ENCODE peak calls at places on chromosomes 12 and 14, in eight cellular contexts. N is SHP77, Y is GF-D8, P is H7, I is foreskin fibroblast, A is RPMI7951, X is progenitor cell of endocrine pancreas, U is AG20443. H is an unnamed sample.

GRCh38 chr12:131229426-131230339 is 276.0 kb downstream of the ADGRD1 start:
- DNase-seq in U (no peak), N (no peak), P (peak), Y (no peak), A (no peak), X (no peak), I (no peak), H (no peak)

GRCh38 chr14:59919582-59920377 is at the start of gene LRRC9:
- DNase-seq in Y (no peak), U (peak), A (peak), N (peak), I (peak), X (peak), P (peak), H (no peak)

GRCh38 chr12:115354007-115354452 is 670.1 kb upstream of the TBX3 start:
- DNase-seq in P (no peak), Y (no peak), N (no peak), X (no peak), I (peak), U (peak), A (peak), H (no peak)

GRCh38 chr14:96635850-96636249 is 133.7 kb downstream of the PAPOLA start:
- DNase-seq in U (peak), P (no peak), I (no peak), A (peak), Y (no peak), X (no peak), N (no peak), H (no peak)

GRCh38 chr14:99234982-99235491 is 37.0 kb downstream of the BCL11B start:
- DNase-seq in I (no peak), Y (no peak), N (no peak), A (no peak), X (no peak), P (peak), U (no peak), H (no peak)

GRCh38 chr12:5589055-5589454 is 157.1 kb downstream of the NTF3 start:
- DNase-seq in Y (no peak), I (no peak), P (no peak), X (no peak), A (no peak), U (no peak), N (no peak), H (no peak)

GRCh38 chr14:90620540-90621204 is 195.6 kb downstream of the TTC7B start:
- DNase-seq in P (no peak), U (no peak), Y (no peak), X (no peak), I (no peak), N (no peak), A (no peak), H (no peak)

GRCh38 chr14:94355191-94355794 is 32.2 kb upstream of the SERPINA6 start:
- DNase-seq in P (peak), X (no peak), I (peak), A (peak), U (peak), Y (peak), N (no peak), H (no peak)

GRCh38 chr14:85534435-85534834 is 4.5 kb downstream of the FLRT2 start:
- DNase-seq in Y (no peak), P (peak), X (no peak), N (no peak), I (peak), A (no peak), U (no peak), H (no peak)

GRCh38 chr12:72236071-72236705 is 36.0 kb upstream of the TRHDE start:
- DNase-seq in N (no peak), A (no peak), P (no peak), X (no peak), Y (no peak), I (peak), U (no peak), H (no peak)

GRCh38 chr14:65006251-65006721 is 19.6 kb downstream of the FNTB start:
- DNase-seq in U (no peak), P (no peak), I (no peak), X (no peak), A (peak), N (no peak), Y (no peak), H (no peak)

GRCh38 chr12:34399631-34400422 is 377.5 kb downstream of the ALG10 start:
- DNase-seq in U (peak), P (peak), A (no peak), N (no peak), I (no peak), Y (no peak), X (peak), H (no peak)

GRCh38 chr12:12466157-12466556 is 96.5 kb downstream of the DUSP16 start:
- DNase-seq in Y (no peak), U (no peak), P (no peak), N (no peak), A (no peak), I (no peak), X (no peak), H (no peak)

GRCh38 chr12:12482150-12482761 is 80.4 kb downstream of the DUSP16 start:
- DNase-seq in N (no peak), U (no peak), I (no peak), P (no peak), Y (no peak), A (no peak), X (no peak), H (no peak)

GRCh38 chr12:93783827-93784226 is 106.7 kb downstream of the CRADD start:
- DNase-seq in I (no peak), P (no peak), A (no peak), U (no peak), X (no peak), N (no peak), Y (no peak), H (no peak)

GRCh38 chr12:5524769-5525436 is 93.0 kb downstream of the NTF3 start:
- DNase-seq in X (no peak), Y (no peak), U (no peak), A (no peak), P (no peak), I (no peak), N (no peak), H (no peak)

GRCh38 chr14:23452237-23452636 is 16.8 kb upstream of the MYH7 start:
- DNase-seq in X (no peak), I (no peak), A (no peak), Y (no peak), P (no peak), N (no peak), U (no peak), H (no peak)

GRCh38 chr12:110224379-110225304 is 56.4 kb upstream of the ATP2A2 start:
- DNase-seq in N (no peak), U (peak), Y (peak), P (peak), X (no peak), I (peak), A (peak), H (no peak)

GRCh38 chr12:131493068-131493826 is 217.6 kb upstream of the SFSWAP start:
- DNase-seq in I (no peak), U (no peak), Y (no peak), P (no peak), A (no peak), N (no peak), X (no peak), H (no peak)

GRCh38 chr12:127340381-127340780 is 926.6 kb upstream of the TMEM132C start:
- DNase-seq in N (no peak), Y (no peak), P (no peak), A (peak), X (no peak), I (peak), U (no peak), H (no peak)

GRCh38 chr14:94462219-94462551 is 9.6 kb upstream of the SERPINA11 start:
- DNase-seq in X (no peak), N (no peak), A (no peak), U (no peak), P (no peak), I (no peak), Y (no peak), H (no peak)

GRCh38 chr14:99755629-99756603 is 37.3 kb upstream of the EML1 start:
- DNase-seq in X (no peak), A (peak), P (peak), Y (no peak), I (peak), U (peak), N (no peak), H (no peak)

GRCh38 chr12:85681333-85681732 is 154.9 kb downstream of the RASSF9 start:
- DNase-seq in P (no peak), N (no peak), X (no peak), Y (no peak), I (no peak), U (no peak), A (no peak), H (no peak)

GRCh38 chr14:106872619-106873446 is 1346.5 kb downstream of the TMEM121 start:
- DNase-seq in X (no peak), Y (peak), U (no peak), I (peak), P (peak), N (peak), A (no peak), H (peak)

GRCh38 chr12:107122452-107122958 is 29.2 kb upstream of the CRY1 start:
- DNase-seq in P (peak), U (no peak), A (no peak), X (no peak), N (no peak), Y (no peak), I (no peak), H (no peak)

GRCh38 chr14:105153331-105153731 is 15.2 kb downstream of the JAG2 start:
- DNase-seq in X (no peak), I (no peak), P (peak), U (no peak), Y (no peak), A (peak), N (no peak), H (no peak)

GRCh38 chr12:1250641-1251040 is 259.6 kb downstream of the ERC1 start:
- DNase-seq in Y (no peak), U (no peak), I (no peak), P (no peak), X (no peak), N (no peak), A (no peak), H (no peak)

GRCh38 chr14:93736378-93737014 is 51.8 kb downstream of the PRIMA1 start:
- DNase-seq in I (no peak), N (no peak), P (peak), Y (no peak), X (no peak), A (no peak), U (no peak), H (no peak)